ENCODE peak calls at places on chromosomes 2 and 18, in ten cellular contexts. T is tibial nerve; F is NCI-H345; D is activated gamma-delta T cell treated with Interleukin-2 at 50 U/mL for 16 hours; I is right cardiac atrium; B is left colon; K is foreskin fibroblast; P is upper lobe of left lung; L is HEK293T; Y is stimulated activated CD8-positive, alpha-beta memory T cell treated with anti-CD3 and anti-CD28 coated beads, Interleukin-7, amount 100 ng/mL, for 24 hours. N is an unnamed sample.

GRCh38 chr2:152627010-152627957 is 90.0 kb downstream of the PRPF40A start:
- DNase-seq in T (no peak), F (no peak), D (no peak), I (no peak), B (no peak), K (peak), P (no peak), L (peak), Y (no peak), N (peak)

GRCh38 chr2:239600194-239600593 is 199.4 kb upstream of the HDAC4 start:
- DNase-seq in T (no peak), F (no peak), D (no peak), I (no peak), B (no peak), K (no peak), P (no peak), L (no peak), Y (no peak), N (no peak)

GRCh38 chr2:223736488-223736887 is 100.9 kb downstream of the AP1S3 start:
- DNase-seq in T (no peak), F (no peak), D (no peak), I (no peak), B (no peak), K (no peak), P (no peak), L (no peak), Y (no peak), N (no peak)

GRCh38 chr2:64842030-64842429 is 147.2 kb upstream of the SLC1A4 start:
- DNase-seq in T (no peak), F (no peak), D (no peak), I (no peak), B (no peak), K (no peak), P (no peak), L (no peak), Y (no peak), N (no peak)

GRCh38 chr18:77108001-77108692 is 24.4 kb downstream of the MBP start:
- DNase-seq in T (peak), F (no peak), D (no peak), I (peak), B (no peak), K (peak), P (no peak), L (no peak), Y (no peak), N (peak)

GRCh38 chr2:67917332-67918054 is 145.3 kb downstream of the C1D start:
- DNase-seq in T (no peak), F (no peak), D (no peak), I (no peak), B (no peak), K (peak), P (no peak), L (no peak), Y (no peak), N (peak)

GRCh38 chr2:98380203-98380535 is 33.9 kb downstream of the CNGA3 start:
- DNase-seq in T (no peak), F (no peak), D (no peak), I (no peak), B (no peak), K (no peak), P (no peak), L (no peak), Y (no peak), N (no peak)

GRCh38 chr2:225041210-225041870 is 928 bp downstream of the DOCK10 start:
- DNase-seq in T (no peak), F (no peak), D (peak), I (peak), B (peak), K (peak), P (peak), L (no peak), Y (peak), N (peak)

GRCh38 chr2:61448229-61448628 is 22.7 kb downstream of the USP34 start:
- DNase-seq in T (no peak), F (no peak), D (no peak), I (no peak), B (no peak), K (no peak), P (no peak), L (no peak), Y (no peak), N (no peak)

GRCh38 chr2:45170976-45171514 is 161.8 kb upstream of the SIX2 start:
- DNase-seq in T (no peak), F (peak), D (no peak), I (no peak), B (no peak), K (no peak), P (no peak), L (no peak), Y (no peak), N (no peak)

GRCh38 chr18:31101148-31102019 is 837 bp downstream of the DSC2 start:
- DNase-seq in T (peak), F (peak), D (no peak), I (peak), B (peak), K (no peak), P (peak), L (peak), Y (no peak), N (peak)

GRCh38 chr2:233835230-233836186 is 18.8 kb downstream of the HJURP start:
- DNase-seq in T (no peak), F (no peak), D (no peak), I (no peak), B (no peak), K (no peak), P (no peak), L (no peak), Y (no peak), N (no peak)

GRCh38 chr2:127942002-127942401 is 56.2 kb upstream of the AMMECR1L start:
- DNase-seq in T (no peak), F (no peak), D (no peak), I (no peak), B (no peak), K (no peak), P (no peak), L (no peak), Y (no peak), N (no peak)

GRCh38 chr2:160352492-160352891 is 141.1 kb downstream of the RBMS1 start:
- DNase-seq in T (no peak), F (no peak), D (no peak), I (no peak), B (no peak), K (no peak), P (no peak), L (no peak), Y (no peak), N (peak)

GRCh38 chr2:159074605-159075004 is 106.2 kb downstream of the TANC1 start:
- DNase-seq in T (no peak), F (no peak), D (no peak), I (no peak), B (no peak), K (no peak), P (no peak), L (no peak), Y (no peak), N (no peak)

GRCh38 chr2:230591850-230592249 is 120.8 kb upstream of the CAB39 start:
- DNase-seq in T (no peak), F (no peak), D (no peak), I (no peak), B (no peak), K (no peak), P (no peak), L (no peak), Y (no peak), N (no peak)

GRCh38 chr2:146820672-146821071 is 1024.2 kb upstream of the ACVR2A start:
- DNase-seq in T (no peak), F (no peak), D (no peak), I (no peak), B (no peak), K (peak), P (no peak), L (no peak), Y (no peak), N (peak)

GRCh38 chr2:54015809-54016703 is 45.3 kb upstream of the PSME4 start:
- DNase-seq in T (no peak), F (no peak), D (no peak), I (no peak), B (no peak), K (peak), P (no peak), L (no peak), Y (no peak), N (peak)

GRCh38 chr2:236642584-236643291 is 73.1 kb downstream of the ACKR3 start:
- DNase-seq in T (peak), F (no peak), D (no peak), I (peak), B (peak), K (peak), P (peak), L (no peak), Y (no peak), N (peak)

GRCh38 chr2:99444222-99444621 is 45.6 kb downstream of the REV1 start:
- DNase-seq in T (no peak), F (no peak), D (no peak), I (no peak), B (no peak), K (no peak), P (no peak), L (no peak), Y (no peak), N (no peak)

GRCh38 chr18:36364911-36365624 is 67.6 kb downstream of the FHOD3 start:
- DNase-seq in T (no peak), F (no peak), D (no peak), I (no peak), B (no peak), K (no peak), P (no peak), L (no peak), Y (no peak), N (no peak)

GRCh38 chr2:46298272-46298521 is 990 bp downstream of the EPAS1 start:
- DNase-seq in T (no peak), F (no peak), D (no peak), I (no peak), B (no peak), K (no peak), P (peak), L (no peak), Y (no peak), N (no peak)

GRCh38 chr2:238085899-238086298 is 14.2 kb upstream of the ESPNL start:
- DNase-seq in T (no peak), F (no peak), D (no peak), I (no peak), B (no peak), K (no peak), P (no peak), L (no peak), Y (no peak), N (no peak)

GRCh38 chr2:219775506-219775905 is 148.1 kb downstream of the SLC4A3 start:
- DNase-seq in T (no peak), F (no peak), D (no peak), I (no peak), B (no peak), K (no peak), P (no peak), L (no peak), Y (no peak), N (no peak)

GRCh38 chr2:25853038-25853638 is 25.1 kb downstream of the ASXL2 start:
- DNase-seq in T (no peak), F (no peak), D (no peak), I (no peak), B (no peak), K (no peak), P (no peak), L (no peak), Y (no peak), N (no peak)

GRCh38 chr2:5967506-5967905 is 275.3 kb downstream of the SOX11 start:
- DNase-seq in T (no peak), F (no peak), D (no peak), I (no peak), B (no peak), K (no peak), P (no peak), L (no peak), Y (no peak), N (no peak)

GRCh38 chr2:56444339-56444738 is 260.5 kb downstream of the CCDC85A start:
- DNase-seq in T (no peak), F (peak), D (no peak), I (no peak), B (peak), K (no peak), P (no peak), L (peak), Y (no peak), N (peak)

GRCh38 chr18:23703057-23703986 is 14.1 kb downstream of the LAMA3 start:
- DNase-seq in T (peak), F (peak), D (no peak), I (no peak), B (no peak), K (peak), P (no peak), L (peak), Y (no peak), N (peak)

GRCh38 chr18:36675076-36675475 is 153.7 kb downstream of the TPGS2 start:
- DNase-seq in T (no peak), F (no peak), D (no peak), I (no peak), B (no peak), K (no peak), P (no peak), L (no peak), Y (no peak), N (no peak)

N was measured in HT1080.